ENCODE peak calls at places on chromosomes 7 and 10, in nine cellular contexts. One of them, this sample, is unnamed.

GRCh38 chr10:114681542-114681941 is 23.5 kb upstream of the ABLIM1 start:
- DNase-seq in H1: no peak
- DNase-seq in tibial artery: no peak
- DNase-seq in cardiac fibroblast: no peak
- DNase-seq in CD8-positive, alpha-beta T cell: no peak
- DNase-seq in adrenal gland: no peak
- DNase-seq in body of pancreas: peak
- DNase-seq in left lung: no peak
- DNase-seq in WTC11: no peak
- DNase-seq in this sample: no peak

GRCh38 chr10:133059571-133059970 is 28.2 kb upstream of the ADGRA1 start:
- DNase-seq in CD8-positive, alpha-beta T cell: no peak
- DNase-seq in WTC11: no peak
- DNase-seq in cardiac fibroblast: no peak
- DNase-seq in left lung: no peak
- DNase-seq in adrenal gland: no peak
- DNase-seq in tibial artery: no peak
- DNase-seq in H1: no peak
- DNase-seq in body of pancreas: no peak
- DNase-seq in this sample: no peak

GRCh38 chr7:55567495-55568070 is 4.7 kb downstream of the VOPP1 start:
- DNase-seq in cardiac fibroblast: no peak
- DNase-seq in adrenal gland: no peak
- DNase-seq in body of pancreas: no peak
- DNase-seq in tibial artery: no peak
- DNase-seq in WTC11: no peak
- DNase-seq in H1: no peak
- DNase-seq in CD8-positive, alpha-beta T cell: no peak
- DNase-seq in left lung: no peak
- DNase-seq in this sample: no peak

GRCh38 chr7:75536940-75537538 is 44.9 kb downstream of the SPDYE5 start:
- DNase-seq in left lung: no peak
- DNase-seq in CD8-positive, alpha-beta T cell: no peak
- DNase-seq in adrenal gland: no peak
- DNase-seq in cardiac fibroblast: no peak
- DNase-seq in tibial artery: no peak
- DNase-seq in H1: no peak
- DNase-seq in body of pancreas: no peak
- DNase-seq in WTC11: no peak
- DNase-seq in this sample: no peak

GRCh38 chr7:143965280-143965679 is 10.6 kb downstream of the OR2F1 start:
- DNase-seq in left lung: no peak
- DNase-seq in H1: no peak
- DNase-seq in body of pancreas: no peak
- DNase-seq in WTC11: no peak
- DNase-seq in adrenal gland: peak
- DNase-seq in tibial artery: no peak
- DNase-seq in CD8-positive, alpha-beta T cell: no peak
- DNase-seq in cardiac fibroblast: peak
- DNase-seq in this sample: no peak

GRCh38 chr7:112873831-112874553 is 83.8 kb upstream of the TMEM168 start:
- DNase-seq in adrenal gland: no peak
- DNase-seq in left lung: no peak
- DNase-seq in WTC11: no peak
- DNase-seq in CD8-positive, alpha-beta T cell: no peak
- DNase-seq in tibial artery: no peak
- DNase-seq in body of pancreas: no peak
- DNase-seq in H1: no peak
- DNase-seq in cardiac fibroblast: no peak
- DNase-seq in this sample: no peak

GRCh38 chr7:72152171-72153131 is 259.7 kb downstream of the CALN1 start:
- DNase-seq in tibial artery: no peak
- DNase-seq in cardiac fibroblast: no peak
- DNase-seq in CD8-positive, alpha-beta T cell: no peak
- DNase-seq in left lung: no peak
- DNase-seq in H1: no peak
- DNase-seq in WTC11: no peak
- DNase-seq in adrenal gland: no peak
- DNase-seq in body of pancreas: peak
- DNase-seq in this sample: no peak

GRCh38 chr10:79189853-79190435 is 121.2 kb downstream of the ZMIZ1 start:
- DNase-seq in WTC11: no peak
- DNase-seq in H1: no peak
- DNase-seq in adrenal gland: peak
- DNase-seq in CD8-positive, alpha-beta T cell: no peak
- DNase-seq in left lung: no peak
- DNase-seq in cardiac fibroblast: no peak
- DNase-seq in tibial artery: no peak
- DNase-seq in body of pancreas: no peak
- DNase-seq in this sample: no peak

GRCh38 chr10:62352356-62352963 is 21.7 kb upstream of the ZNF365 start:
- DNase-seq in adrenal gland: no peak
- DNase-seq in cardiac fibroblast: peak
- DNase-seq in CD8-positive, alpha-beta T cell: no peak
- DNase-seq in H1: no peak
- DNase-seq in WTC11: no peak
- DNase-seq in body of pancreas: no peak
- DNase-seq in tibial artery: no peak
- DNase-seq in left lung: no peak
- DNase-seq in this sample: no peak

GRCh38 chr10:5522913-5523560 is 1.7 kb upstream of the CALML3 start:
- DNase-seq in tibial artery: no peak
- DNase-seq in H1: no peak
- DNase-seq in body of pancreas: no peak
- DNase-seq in cardiac fibroblast: no peak
- DNase-seq in left lung: peak
- DNase-seq in CD8-positive, alpha-beta T cell: no peak
- DNase-seq in WTC11: no peak
- DNase-seq in adrenal gland: no peak
- DNase-seq in this sample: no peak

GRCh38 chr7:124033093-124033806 is 383 bp upstream of the TMEM229A start:
- DNase-seq in CD8-positive, alpha-beta T cell: no peak
- DNase-seq in tibial artery: no peak
- DNase-seq in H1: peak
- DNase-seq in adrenal gland: peak
- DNase-seq in cardiac fibroblast: no peak
- DNase-seq in body of pancreas: peak
- DNase-seq in left lung: no peak
- DNase-seq in WTC11: peak
- DNase-seq in this sample: peak

GRCh38 chr10:47347303-47347675 is 874 bp upstream of the RBP3 start:
- DNase-seq in WTC11: no peak
- DNase-seq in left lung: no peak
- DNase-seq in H1: no peak
- DNase-seq in tibial artery: no peak
- DNase-seq in adrenal gland: no peak
- DNase-seq in cardiac fibroblast: no peak
- DNase-seq in CD8-positive, alpha-beta T cell: no peak
- DNase-seq in body of pancreas: no peak
- DNase-seq in this sample: no peak

GRCh38 chr7:155229548-155230168 is 68.0 kb upstream of the INSIG1 start:
- DNase-seq in H1: no peak
- DNase-seq in tibial artery: no peak
- DNase-seq in WTC11: no peak
- DNase-seq in CD8-positive, alpha-beta T cell: no peak
- DNase-seq in cardiac fibroblast: no peak
- DNase-seq in left lung: no peak
- DNase-seq in body of pancreas: no peak
- DNase-seq in adrenal gland: no peak
- DNase-seq in this sample: no peak

GRCh38 chr7:35723011-35723410 is 28.1 kb upstream of the HERPUD2 start:
- DNase-seq in cardiac fibroblast: peak
- DNase-seq in WTC11: no peak
- DNase-seq in adrenal gland: no peak
- DNase-seq in CD8-positive, alpha-beta T cell: peak
- DNase-seq in body of pancreas: no peak
- DNase-seq in H1: no peak
- DNase-seq in left lung: no peak
- DNase-seq in tibial artery: no peak
- DNase-seq in this sample: no peak
- TF ChIP-seq CTCF in cardiac fibroblast: no peak
- TF ChIP-seq CTCF in WTC11: no peak
- TF ChIP-seq CTCF in adrenal gland: no peak
- TF ChIP-seq CTCF in CD8-positive, alpha-beta T cell: no peak
- TF ChIP-seq CTCF in body of pancreas: no peak
- TF ChIP-seq CTCF in H1: no peak
- TF ChIP-seq CTCF in left lung: no peak
- TF ChIP-seq CTCF in tibial artery: no peak
- TF ChIP-seq CTCF in this sample: no peak

GRCh38 chr10:96850825-96851224 is 18.7 kb downstream of the LCOR start:
- DNase-seq in body of pancreas: no peak
- DNase-seq in cardiac fibroblast: peak
- DNase-seq in left lung: no peak
- DNase-seq in tibial artery: no peak
- DNase-seq in WTC11: no peak
- DNase-seq in H1: no peak
- DNase-seq in adrenal gland: no peak
- DNase-seq in CD8-positive, alpha-beta T cell: no peak
- DNase-seq in this sample: no peak
- TF ChIP-seq CTCF in body of pancreas: no peak
- TF ChIP-seq CTCF in cardiac fibroblast: no peak
- TF ChIP-seq CTCF in left lung: no peak
- TF ChIP-seq CTCF in tibial artery: no peak
- TF ChIP-seq CTCF in WTC11: no peak
- TF ChIP-seq CTCF in H1: no peak
- TF ChIP-seq CTCF in adrenal gland: no peak
- TF ChIP-seq CTCF in CD8-positive, alpha-beta T cell: no peak
- TF ChIP-seq CTCF in this sample: no peak

GRCh38 chr7:103348959-103349358 is 1.5 kb downstream of the PSMC2 start:
- DNase-seq in left lung: no peak
- DNase-seq in H1: no peak
- DNase-seq in CD8-positive, alpha-beta T cell: no peak
- DNase-seq in WTC11: no peak
- DNase-seq in body of pancreas: no peak
- DNase-seq in adrenal gland: no peak
- DNase-seq in tibial artery: no peak
- DNase-seq in cardiac fibroblast: no peak
- DNase-seq in this sample: no peak
- TF ChIP-seq CTCF in left lung: no peak
- TF ChIP-seq CTCF in H1: no peak
- TF ChIP-seq CTCF in CD8-positive, alpha-beta T cell: no peak
- TF ChIP-seq CTCF in WTC11: no peak
- TF ChIP-seq CTCF in body of pancreas: no peak
- TF ChIP-seq CTCF in adrenal gland: no peak
- TF ChIP-seq CTCF in tibial artery: no peak
- TF ChIP-seq CTCF in cardiac fibroblast: no peak
- TF ChIP-seq CTCF in this sample: no peak

GRCh38 chr7:135706858-135707569 is 21.0 kb downstream of the SLC13A4 start:
- DNase-seq in adrenal gland: no peak
- DNase-seq in CD8-positive, alpha-beta T cell: no peak
- DNase-seq in tibial artery: no peak
- DNase-seq in cardiac fibroblast: peak
- DNase-seq in H1: no peak
- DNase-seq in body of pancreas: no peak
- DNase-seq in left lung: no peak
- DNase-seq in WTC11: no peak
- DNase-seq in this sample: no peak

GRCh38 chr7:135707570-135707966 is 20.4 kb downstream of the SLC13A4 start:
- DNase-seq in CD8-positive, alpha-beta T cell: no peak
- DNase-seq in body of pancreas: no peak
- DNase-seq in adrenal gland: no peak
- DNase-seq in H1: no peak
- DNase-seq in left lung: no peak
- DNase-seq in cardiac fibroblast: no peak
- DNase-seq in WTC11: no peak
- DNase-seq in tibial artery: no peak
- DNase-seq in this sample: no peak

GRCh38 chr7:135709508-135709907 is 18.5 kb downstream of the SLC13A4 start:
- DNase-seq in H1: no peak
- DNase-seq in tibial artery: no peak
- DNase-seq in CD8-positive, alpha-beta T cell: no peak
- DNase-seq in adrenal gland: no peak
- DNase-seq in left lung: no peak
- DNase-seq in WTC11: no peak
- DNase-seq in cardiac fibroblast: no peak
- DNase-seq in body of pancreas: no peak
- DNase-seq in this sample: no peak

GRCh38 chr7:135706038-135706742 is 21.8 kb downstream of the SLC13A4 start:
- DNase-seq in WTC11: no peak
- DNase-seq in tibial artery: no peak
- DNase-seq in H1: no peak
- DNase-seq in left lung: no peak
- DNase-seq in body of pancreas: no peak
- DNase-seq in adrenal gland: no peak
- DNase-seq in cardiac fibroblast: no peak
- DNase-seq in CD8-positive, alpha-beta T cell: no peak
- DNase-seq in this sample: no peak

DNA sequence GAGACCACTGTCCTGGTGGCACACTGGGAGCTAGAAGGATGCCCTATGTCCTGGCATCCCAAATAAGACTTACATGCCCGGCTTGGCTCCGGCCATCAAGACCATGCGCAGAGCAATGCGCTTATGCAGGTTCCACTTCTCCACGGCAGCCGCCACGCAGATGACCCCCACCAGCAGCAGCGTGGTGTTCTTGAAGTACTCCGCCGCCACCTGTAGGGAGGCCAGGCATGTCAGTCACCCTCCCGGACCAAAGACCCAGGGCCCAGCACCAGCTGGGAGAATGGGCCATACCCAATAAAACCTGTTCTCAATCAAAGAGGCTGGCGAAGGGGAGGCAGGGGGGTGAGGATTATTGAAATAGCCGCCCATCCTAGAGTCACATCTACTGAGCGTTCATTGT is 19.9 kb downstream of the SLC13A4 start:
- DNase-seq in CD8-positive, alpha-beta T cell: no peak
- DNase-seq in H1: peak
- DNase-seq in cardiac fibroblast: no peak
- DNase-seq in body of pancreas: no peak
- DNase-seq in adrenal gland: no peak
- DNase-seq in WTC11: peak
- DNase-seq in tibial artery: no peak
- DNase-seq in left lung: no peak
- DNase-seq in this sample: no peak
- TF ChIP-seq CTCF in CD8-positive, alpha-beta T cell: no peak
- TF ChIP-seq CTCF in H1: peak
- TF ChIP-seq CTCF in cardiac fibroblast: no peak
- TF ChIP-seq CTCF in body of pancreas: no peak
- TF ChIP-seq CTCF in adrenal gland: no peak
- TF ChIP-seq CTCF in WTC11: no peak
- TF ChIP-seq CTCF in tibial artery: no peak
- TF ChIP-seq CTCF in left lung: no peak
- TF ChIP-seq CTCF in this sample: no peak

GRCh38 chr10:108204528-108205313 is 1040.2 kb upstream of the SORCS1 start:
- DNase-seq in WTC11: peak
- DNase-seq in tibial artery: no peak
- DNase-seq in cardiac fibroblast: peak
- DNase-seq in H1: no peak
- DNase-seq in left lung: no peak
- DNase-seq in body of pancreas: peak
- DNase-seq in adrenal gland: no peak
- DNase-seq in CD8-positive, alpha-beta T cell: no peak
- DNase-seq in this sample: no peak
- TF ChIP-seq CTCF in WTC11: peak
- TF ChIP-seq CTCF in tibial artery: no peak
- TF ChIP-seq CTCF in cardiac fibroblast: peak
- TF ChIP-seq CTCF in H1: no peak
- TF ChIP-seq CTCF in left lung: peak
- TF ChIP-seq CTCF in body of pancreas: peak
- TF ChIP-seq CTCF in adrenal gland: no peak
- TF ChIP-seq CTCF in CD8-positive, alpha-beta T cell: no peak
- TF ChIP-seq CTCF in this sample: peak

GRCh38 chr10:92848441-92849233 is at the start of gene EXOC6:
- DNase-seq in tibial artery: peak
- DNase-seq in body of pancreas: peak
- DNase-seq in adrenal gland: peak
- DNase-seq in H1: peak
- DNase-seq in left lung: peak
- DNase-seq in WTC11: peak
- DNase-seq in cardiac fibroblast: peak
- DNase-seq in CD8-positive, alpha-beta T cell: peak
- DNase-seq in this sample: peak
- TF ChIP-seq CTCF in tibial artery: no peak
- TF ChIP-seq CTCF in body of pancreas: peak
- TF ChIP-seq CTCF in adrenal gland: no peak
- TF ChIP-seq CTCF in H1: no peak
- TF ChIP-seq CTCF in left lung: no peak
- TF ChIP-seq CTCF in WTC11: no peak
- TF ChIP-seq CTCF in cardiac fibroblast: no peak
- TF ChIP-seq CTCF in CD8-positive, alpha-beta T cell: no peak
- TF ChIP-seq CTCF in this sample: peak

This sample was measured in progenitor cell of endocrine pancreas.